ENCODE peak calls at places on chromosome 9, in seven cellular contexts. U is IMR-90, Q is HepG2, W is A549, R is GM12878, J is H1, S is K562. C is an unnamed sample.

GRCh38 chr9:107539427-107540154 is 50.0 kb upstream of the KLF4 start:
- DNase-seq in U (no peak), Q (no peak), W (no peak), R (no peak), J (no peak), S (no peak), C (no peak)

GRCh38 chr9:127122176-127123151 is at the start of gene ANGPTL2:
- DNase-seq in U (peak), Q (peak), W (no peak), R (no peak), J (peak), S (peak), C (no peak)

GRCh38 chr9:137604345-137605145 is 941 bp upstream of the ARRDC1 start:
- DNase-seq in U (no peak), Q (no peak), W (no peak), R (no peak), J (no peak), S (no peak), C (no peak)

GRCh38 chr9:91245432-91246313 is 116.0 kb downstream of the AUH start:
- DNase-seq in U (peak), Q (no peak), W (peak), R (no peak), J (no peak), S (peak), C (no peak)

GRCh38 chr9:36007309-36007708 is 29.4 kb upstream of the RECK start:
- DNase-seq in U (no peak), Q (no peak), W (no peak), R (no peak), J (no peak), S (no peak), C (no peak)

GRCh38 chr9:98997580-98997979 is 53.9 kb downstream of the COL15A1 start:
- DNase-seq in U (peak), Q (no peak), W (no peak), R (no peak), J (no peak), S (no peak), C (no peak)

GRCh38 chr9:116181853-116182610 is 28.4 kb downstream of the PAPPA start:
- DNase-seq in U (peak), Q (no peak), W (no peak), R (no peak), J (no peak), S (no peak), C (no peak)

GRCh38 chr9:21434202-21435014 is 5.8 kb upstream of the IFNA1 start:
- DNase-seq in U (peak), Q (peak), W (peak), R (no peak), J (peak), S (no peak), C (peak)

GRCh38 chr9:128027166-128027539 is 40.0 kb downstream of the NAIF1 start:
- DNase-seq in U (no peak), Q (no peak), W (no peak), R (no peak), J (no peak), S (no peak), C (no peak)

GRCh38 chr9:7118653-7119052 is 360.9 kb downstream of the KDM4C start:
- DNase-seq in U (no peak), Q (no peak), W (peak), R (no peak), J (no peak), S (peak), C (no peak)

GRCh38 chr9:33320568-33321261 is 30.4 kb downstream of the NFX1 start:
- DNase-seq in U (peak), Q (no peak), W (peak), R (no peak), J (no peak), S (no peak), C (no peak)

GRCh38 chr9:91186311-91187101 is 175.2 kb downstream of the AUH start:
- DNase-seq in U (peak), Q (no peak), W (no peak), R (no peak), J (peak), S (peak), C (no peak)

GRCh38 chr9:137221477-137222111 is 446 bp downstream of the RNF208 start:
- DNase-seq in U (no peak), Q (no peak), W (no peak), R (no peak), J (peak), S (no peak), C (no peak)

GRCh38 chr9:113514061-113514460 is 50.5 kb downstream of the RGS3 start:
- DNase-seq in U (no peak), Q (no peak), W (no peak), R (no peak), J (no peak), S (no peak), C (no peak)

GRCh38 chr9:138044485-138045383 is 167.2 kb downstream of the CACNA1B start:
- DNase-seq in U (no peak), Q (no peak), W (no peak), R (no peak), J (peak), S (no peak), C (no peak)

GRCh38 chr9:70407081-70407503 is 7.4 kb downstream of the KLF9 start:
- DNase-seq in U (peak), Q (no peak), W (peak), R (no peak), J (no peak), S (no peak), C (no peak)

GRCh38 chr9:136982232-136983051 is at the start of gene LCNL1:
- DNase-seq in U (no peak), Q (no peak), W (no peak), R (no peak), J (no peak), S (no peak), C (no peak)

GRCh38 chr9:18422296-18423036 is 51.5 kb upstream of the ADAMTSL1 start:
- DNase-seq in U (no peak), Q (no peak), W (no peak), R (no peak), J (no peak), S (no peak), C (no peak)

GRCh38 chr9:28270156-28270555 is 696.9 kb upstream of the C9orf72 start:
- DNase-seq in U (no peak), Q (no peak), W (no peak), R (no peak), J (no peak), S (no peak), C (no peak)

GRCh38 chr9:83304686-83305085 is 233.5 kb downstream of the FRMD3 start:
- DNase-seq in U (peak), Q (no peak), W (no peak), R (no peak), J (no peak), S (no peak), C (no peak)

GRCh38 chr9:90966475-90967150 is 165.0 kb downstream of the SYK start:
- DNase-seq in U (peak), Q (no peak), W (no peak), R (no peak), J (no peak), S (no peak), C (no peak)

GRCh38 chr9:16899611-16900010 is 29.1 kb upstream of the BNC2 start:
- DNase-seq in U (peak), Q (no peak), W (no peak), R (no peak), J (no peak), S (no peak), C (no peak)
- TF ChIP-seq CEBPB in U (no peak), Q (no peak), W (no peak), R (no peak), J (no peak), S (no peak), C (no peak)

GRCh38 chr9:130579738-130580463 is 524 bp downstream of the FUBP3 start:
- DNase-seq in U (no peak), Q (no peak), W (no peak), R (no peak), J (no peak), S (no peak), C (no peak)
- TF ChIP-seq CEBPB in U (no peak), Q (no peak), W (no peak), R (no peak), J (no peak), S (no peak), C (no peak)

DNA sequence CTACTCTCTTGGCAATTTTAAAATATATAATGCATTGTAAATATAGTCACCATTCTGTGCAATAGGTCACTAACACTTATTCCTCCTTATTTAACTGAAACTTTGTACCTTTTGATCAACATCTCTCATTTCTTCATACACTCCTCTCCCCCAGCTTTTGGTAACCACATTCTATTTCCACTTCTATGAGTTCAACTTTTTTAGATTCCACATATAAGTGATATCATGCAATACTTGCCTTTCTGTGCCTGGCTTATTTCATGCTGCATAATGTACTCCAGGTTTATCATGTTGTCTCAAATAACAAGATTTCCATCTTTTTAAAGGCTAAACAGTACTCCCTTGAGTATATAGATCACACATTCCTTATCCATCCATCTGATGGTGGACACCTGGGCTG is 188.8 kb downstream of the NXNL2 start:
- DNase-seq in U (no peak), Q (no peak), W (no peak), R (no peak), J (no peak), S (no peak), C (no peak)
- TF ChIP-seq CEBPB in U (no peak), Q (no peak), W (no peak), R (no peak), J (no peak), S (no peak), C (no peak)

DNA sequence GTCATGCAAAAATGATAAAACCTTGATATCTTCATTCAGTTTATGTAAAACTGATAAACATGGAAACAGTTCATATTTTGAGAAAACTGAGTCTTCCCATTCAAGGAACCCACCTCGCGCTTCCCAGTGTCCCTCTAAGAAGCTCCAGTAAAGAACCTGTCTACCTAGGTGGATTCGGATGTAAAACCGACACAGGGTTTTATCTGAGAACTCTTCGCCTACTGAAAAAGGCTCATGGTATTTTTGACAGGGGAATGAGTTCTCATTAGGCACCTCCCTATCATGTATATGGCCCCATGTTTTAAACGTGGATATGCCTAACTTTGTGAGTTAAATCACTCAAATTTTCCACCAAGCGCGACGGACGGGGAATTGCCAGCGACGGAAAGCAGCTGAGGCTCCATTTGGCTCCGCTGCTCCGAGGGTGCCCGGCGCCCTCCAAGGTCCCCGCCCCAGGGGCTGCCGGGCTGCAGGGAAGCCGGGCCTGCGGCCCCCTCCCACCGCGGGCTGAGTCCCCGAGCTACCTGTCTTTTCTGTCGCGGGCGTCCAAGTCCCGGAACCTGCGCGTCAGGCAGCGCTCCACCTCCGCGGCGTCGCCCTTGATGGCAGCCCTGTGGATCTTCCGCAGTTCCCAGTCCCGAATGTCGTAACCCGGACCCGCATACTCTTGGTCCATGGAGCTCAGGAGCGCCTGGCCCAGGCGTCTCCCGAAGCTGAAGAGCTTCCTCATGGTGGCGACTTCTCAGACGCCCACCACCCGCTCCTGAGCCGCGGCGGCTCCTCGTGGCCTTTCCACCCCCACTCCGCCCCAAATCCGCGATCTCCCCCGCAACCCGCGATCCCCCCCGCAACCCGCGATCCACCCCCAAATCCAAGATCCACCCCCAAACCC is 594 bp downstream of the ANKRD18A start:
- DNase-seq in U (no peak), Q (peak), W (peak), R (no peak), J (peak), S (no peak), C (no peak)
- TF ChIP-seq CEBPB in U (no peak), Q (no peak), W (no peak), R (no peak), J (no peak), S (no peak), C (no peak)

GRCh38 chr9:124495105-124496074 is 11.8 kb downstream of the NR5A1 start:
- DNase-seq in U (no peak), Q (no peak), W (no peak), R (no peak), J (no peak), S (peak), C (no peak)

GRCh38 chr9:124498040-124498439 is 9.2 kb downstream of the NR5A1 start:
- DNase-seq in U (no peak), Q (no peak), W (no peak), R (no peak), J (no peak), S (no peak), C (no peak)

GRCh38 chr9:124498499-124499146 is 8.6 kb downstream of the NR5A1 start:
- DNase-seq in U (no peak), Q (no peak), W (no peak), R (no peak), J (no peak), S (no peak), C (no peak)

GRCh38 chr9:124497441-124497840 is 9.8 kb downstream of the NR5A1 start:
- DNase-seq in U (no peak), Q (no peak), W (no peak), R (no peak), J (no peak), S (no peak), C (no peak)

DNA sequence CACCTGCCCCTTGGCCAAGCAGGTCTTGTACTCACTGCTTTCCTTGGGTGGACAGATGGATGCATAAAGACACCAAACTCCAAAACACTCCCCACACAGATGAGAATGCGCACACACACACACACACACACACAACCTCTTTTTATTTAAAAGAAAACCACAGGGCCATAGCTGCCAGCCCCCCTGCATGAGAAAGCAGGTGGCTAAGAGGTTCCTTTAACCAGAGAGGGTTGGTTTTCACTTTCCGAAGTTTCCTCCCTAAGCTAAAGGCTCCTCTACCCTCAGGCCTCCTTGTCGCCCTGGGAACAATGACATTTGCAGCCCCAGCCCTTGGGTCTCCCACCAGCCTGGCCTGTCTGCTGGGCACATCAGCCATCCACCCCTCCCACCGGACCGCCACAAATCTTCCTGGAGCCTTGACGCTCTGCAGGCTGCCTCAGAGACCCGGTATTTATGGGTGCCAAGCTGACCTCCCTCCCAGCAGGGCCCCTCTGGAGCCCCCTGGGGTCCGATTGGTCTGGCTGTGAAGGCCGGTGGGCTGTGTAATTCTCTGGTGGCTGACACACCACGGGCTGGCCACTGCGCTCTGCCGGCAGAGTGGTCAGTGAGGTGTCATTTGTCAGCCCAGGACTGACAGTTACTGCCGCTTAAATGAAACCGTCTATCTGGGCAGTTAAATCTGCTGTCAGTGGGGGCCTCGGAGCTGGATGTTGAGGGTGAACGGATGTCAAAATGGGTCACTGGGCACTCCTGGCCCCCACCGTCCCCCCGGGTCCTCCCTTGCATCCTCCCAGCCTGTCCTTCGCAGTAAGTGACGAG is 10.9 kb downstream of the NR5A1 start:
- DNase-seq in U (no peak), Q (no peak), W (no peak), R (no peak), J (no peak), S (no peak), C (no peak)
- TF ChIP-seq CEBPB in U (no peak), Q (no peak), W (no peak), R (no peak), J (no peak), S (no peak), C (no peak)

GRCh38 chr9:32264171-32264862 is 120.1 kb upstream of the ACO1 start:
- DNase-seq in U (peak), Q (peak), W (no peak), R (no peak), J (no peak), S (no peak), C (no peak)
- TF ChIP-seq CEBPB in U (no peak), Q (no peak), W (no peak), R (no peak), J (no peak), S (no peak), C (no peak)